ENCODE peak calls at places on chromosome 21, in seven cellular contexts. One of them, this sample, is unnamed.

GRCh38 chr21:44356636-44357035 is 3.2 kb downstream of the TRPM2 start:
- DNase-seq in left ventricle myocardium inferior: no peak
- DNase-seq in cardiac muscle cell: no peak
- DNase-seq in GM23248: no peak
- DNase-seq in brain microvascular endothelial cell: no peak
- DNase-seq in astrocyte: no peak
- DNase-seq in body of pancreas: no peak
- DNase-seq in this sample: no peak

GRCh38 chr21:17854771-17855170 is 35.6 kb upstream of the C21orf91 start:
- DNase-seq in left ventricle myocardium inferior: no peak
- DNase-seq in cardiac muscle cell: no peak
- DNase-seq in GM23248: no peak
- DNase-seq in brain microvascular endothelial cell: no peak
- DNase-seq in astrocyte: peak; percentile 1
- DNase-seq in body of pancreas: no peak
- DNase-seq in this sample: no peak

GRCh38 chr21:45583831-45584509 is 41.7 kb upstream of the SLC19A1 start:
- DNase-seq in left ventricle myocardium inferior: no peak
- DNase-seq in cardiac muscle cell: no peak
- DNase-seq in GM23248: no peak
- DNase-seq in brain microvascular endothelial cell: no peak
- DNase-seq in astrocyte: no peak
- DNase-seq in body of pancreas: no peak
- DNase-seq in this sample: no peak

GRCh38 chr21:26082549-26082948 is 88.0 kb downstream of the APP start:
- DNase-seq in left ventricle myocardium inferior: no peak
- DNase-seq in cardiac muscle cell: no peak
- DNase-seq in GM23248: no peak
- DNase-seq in brain microvascular endothelial cell: no peak
- DNase-seq in astrocyte: no peak
- DNase-seq in body of pancreas: no peak
- DNase-seq in this sample: no peak

GRCh38 chr21:17270234-17270633 is 242.6 kb upstream of the CXADR start:
- DNase-seq in left ventricle myocardium inferior: peak; percentile 20
- DNase-seq in cardiac muscle cell: peak; percentile 62
- DNase-seq in GM23248: peak; percentile 78
- DNase-seq in brain microvascular endothelial cell: peak; percentile 29
- DNase-seq in astrocyte: peak; percentile 47
- DNase-seq in body of pancreas: no peak
- DNase-seq in this sample: peak; percentile 13

GRCh38 chr21:45265721-45266517 is 21.8 kb downstream of the POFUT2 start:
- DNase-seq in left ventricle myocardium inferior: no peak
- DNase-seq in cardiac muscle cell: no peak
- DNase-seq in GM23248: no peak
- DNase-seq in brain microvascular endothelial cell: no peak
- DNase-seq in astrocyte: no peak
- DNase-seq in body of pancreas: no peak
- DNase-seq in this sample: no peak

GRCh38 chr21:45114072-45114471 is 39.7 kb downstream of the ADARB1 start:
- DNase-seq in left ventricle myocardium inferior: no peak
- DNase-seq in cardiac muscle cell: peak; percentile 23
- DNase-seq in GM23248: no peak
- DNase-seq in brain microvascular endothelial cell: no peak
- DNase-seq in astrocyte: no peak
- DNase-seq in body of pancreas: no peak
- DNase-seq in this sample: no peak

GRCh38 chr21:10273196-10273595 is 248.2 kb upstream of the TPTE start:
- DNase-seq in left ventricle myocardium inferior: no peak
- DNase-seq in cardiac muscle cell: no peak
- DNase-seq in GM23248: no peak
- DNase-seq in brain microvascular endothelial cell: no peak
- DNase-seq in astrocyte: no peak
- DNase-seq in body of pancreas: no peak
- DNase-seq in this sample: no peak

GRCh38 chr21:42503711-42504110 is 7.7 kb upstream of the RSPH1 start:
- DNase-seq in left ventricle myocardium inferior: no peak
- DNase-seq in cardiac muscle cell: no peak
- DNase-seq in GM23248: no peak
- DNase-seq in brain microvascular endothelial cell: no peak
- DNase-seq in astrocyte: no peak
- DNase-seq in body of pancreas: no peak
- DNase-seq in this sample: no peak

GRCh38 chr21:45607021-45607921 is 36.3 kb upstream of the PCBP3 start:
- DNase-seq in left ventricle myocardium inferior: no peak
- DNase-seq in cardiac muscle cell: no peak
- DNase-seq in GM23248: no peak
- DNase-seq in brain microvascular endothelial cell: peak; percentile 43
- DNase-seq in astrocyte: peak; percentile 67
- DNase-seq in body of pancreas: no peak
- DNase-seq in this sample: no peak

GRCh38 chr21:26394341-26394740 is 178.7 kb downstream of the CYYR1 start:
- DNase-seq in left ventricle myocardium inferior: no peak
- DNase-seq in cardiac muscle cell: no peak
- DNase-seq in GM23248: no peak
- DNase-seq in brain microvascular endothelial cell: peak; percentile 39
- DNase-seq in astrocyte: peak; percentile 35
- DNase-seq in body of pancreas: no peak
- DNase-seq in this sample: no peak

GRCh38 chr21:36780861-36781260 is 81.9 kb downstream of the SIM2 start:
- DNase-seq in left ventricle myocardium inferior: no peak
- DNase-seq in cardiac muscle cell: no peak
- DNase-seq in GM23248: no peak
- DNase-seq in brain microvascular endothelial cell: no peak
- DNase-seq in astrocyte: no peak
- DNase-seq in body of pancreas: no peak
- DNase-seq in this sample: no peak

GRCh38 chr21:44700101-44701022 is 3.4 kb downstream of the KRTAP10-12 start:
- DNase-seq in left ventricle myocardium inferior: no peak
- DNase-seq in cardiac muscle cell: no peak
- DNase-seq in GM23248: no peak
- DNase-seq in brain microvascular endothelial cell: no peak
- DNase-seq in astrocyte: no peak
- DNase-seq in body of pancreas: no peak
- DNase-seq in this sample: no peak

GRCh38 chr21:46149205-46149901 is 6.0 kb downstream of the FTCD start:
- DNase-seq in left ventricle myocardium inferior: no peak
- DNase-seq in cardiac muscle cell: no peak
- DNase-seq in GM23248: no peak
- DNase-seq in brain microvascular endothelial cell: no peak
- DNase-seq in astrocyte: no peak
- DNase-seq in body of pancreas: no peak
- DNase-seq in this sample: no peak

GRCh38 chr21:32281531-32281930 is 2.7 kb upstream of the MIS18A start:
- DNase-seq in left ventricle myocardium inferior: no peak
- DNase-seq in cardiac muscle cell: no peak
- DNase-seq in GM23248: no peak
- DNase-seq in brain microvascular endothelial cell: no peak
- DNase-seq in astrocyte: peak; percentile 18
- DNase-seq in body of pancreas: no peak
- DNase-seq in this sample: no peak

GRCh38 chr21:32276671-32277070 is 2.2 kb downstream of the MIS18A start:
- DNase-seq in left ventricle myocardium inferior: no peak
- DNase-seq in cardiac muscle cell: no peak
- DNase-seq in GM23248: no peak
- DNase-seq in brain microvascular endothelial cell: no peak
- DNase-seq in astrocyte: no peak
- DNase-seq in body of pancreas: no peak
- DNase-seq in this sample: no peak

GRCh38 chr21:32278518-32279376 is at the start of gene MIS18A:
- DNase-seq in left ventricle myocardium inferior: peak; percentile 95
- DNase-seq in cardiac muscle cell: peak; percentile 97
- DNase-seq in GM23248: peak; percentile 98
- DNase-seq in brain microvascular endothelial cell: peak; percentile 97
- DNase-seq in astrocyte: peak; percentile 92
- DNase-seq in body of pancreas: peak; percentile 98
- DNase-seq in this sample: peak; percentile 92

GRCh38 chr21:32279377-32279680 is 480 bp upstream of the MIS18A start:
- DNase-seq in left ventricle myocardium inferior: no peak
- DNase-seq in cardiac muscle cell: peak; percentile 9
- DNase-seq in GM23248: no peak
- DNase-seq in brain microvascular endothelial cell: no peak
- DNase-seq in astrocyte: no peak
- DNase-seq in body of pancreas: no peak
- DNase-seq in this sample: no peak

GRCh38 chr21:32278068-32278467 is 781 bp downstream of the MIS18A start:
- DNase-seq in left ventricle myocardium inferior: no peak
- DNase-seq in cardiac muscle cell: peak; percentile 12
- DNase-seq in GM23248: peak; percentile 51
- DNase-seq in brain microvascular endothelial cell: no peak
- DNase-seq in astrocyte: no peak
- DNase-seq in body of pancreas: no peak
- DNase-seq in this sample: no peak
- H3K4me3 ChIP-seq in left ventricle myocardium inferior: peak overlapping the region; percentile 94
- H3K4me3 ChIP-seq in cardiac muscle cell: peak overlapping the region; percentile 60
- H3K4me3 ChIP-seq in GM23248: peak overlapping the region; percentile 85
- H3K4me3 ChIP-seq in brain microvascular endothelial cell: peak overlapping the region; percentile 73
- H3K4me3 ChIP-seq in astrocyte: peak overlapping the region; percentile 89
- H3K4me3 ChIP-seq in body of pancreas: no peak overlapping the region
- H3K4me3 ChIP-seq in this sample: peak overlapping the region; percentile 84

GRCh38 chr21:32884062-32884461 is 112.5 kb upstream of the PAXBP1 start:
- DNase-seq in left ventricle myocardium inferior: no peak
- DNase-seq in cardiac muscle cell: no peak
- DNase-seq in GM23248: no peak
- DNase-seq in brain microvascular endothelial cell: no peak
- DNase-seq in astrocyte: no peak
- DNase-seq in body of pancreas: no peak
- DNase-seq in this sample: no peak
- H3K27me3 ChIP-seq in left ventricle myocardium inferior: peaks cover 28% of the 10 kb centered on the region
- H3K27me3 ChIP-seq in cardiac muscle cell: peaks cover 13% of the 10 kb centered on the region
- H3K27me3 ChIP-seq in GM23248: peaks cover 35% of the 10 kb centered on the region
- H3K27me3 ChIP-seq in brain microvascular endothelial cell: no peaks in the 10 kb centered on the region
- H3K27me3 ChIP-seq in astrocyte: no peaks in the 10 kb centered on the region
- H3K27me3 ChIP-seq in body of pancreas: no peaks in the 10 kb centered on the region
- H3K27me3 ChIP-seq in this sample: peaks cover 8% of the 10 kb centered on the region

DNA sequence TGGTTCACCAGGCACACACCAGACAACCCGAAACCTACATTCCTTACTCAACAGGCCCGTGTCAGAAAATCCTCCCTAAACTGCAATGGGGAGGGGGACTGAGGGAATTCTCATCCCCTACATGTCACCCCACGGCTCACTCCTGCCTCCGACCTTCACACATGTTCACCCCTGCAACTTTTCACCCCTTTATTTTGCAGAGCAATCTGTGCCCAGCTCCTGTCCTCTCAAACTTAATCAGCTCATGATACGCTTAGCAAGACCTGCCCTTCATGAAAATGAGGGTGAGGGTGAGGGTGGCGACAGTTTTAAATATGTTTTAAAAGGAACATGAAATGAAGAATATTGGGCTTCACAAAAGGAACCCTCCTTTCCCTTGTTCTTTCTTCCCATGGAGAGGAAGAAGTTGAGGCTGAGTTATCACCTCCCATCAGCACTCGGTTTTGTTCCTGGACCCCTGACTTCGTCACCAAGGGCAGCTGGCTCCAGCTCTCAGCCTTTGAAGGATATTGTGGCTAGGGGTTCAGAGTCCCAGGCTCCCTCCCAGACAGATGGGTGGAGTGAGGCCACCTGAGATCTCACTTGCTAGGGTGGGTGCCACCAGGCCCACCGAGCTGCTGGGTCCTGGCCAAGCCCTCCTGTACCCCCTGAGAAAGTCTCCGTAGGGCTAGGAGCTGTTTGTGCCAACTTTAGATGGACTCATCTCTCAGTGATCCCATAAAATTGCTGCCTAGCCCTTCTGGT is 6.7 kb downstream of the MX2 start:
- DNase-seq in left ventricle myocardium inferior: no peak
- DNase-seq in cardiac muscle cell: no peak
- DNase-seq in GM23248: no peak
- DNase-seq in brain microvascular endothelial cell: no peak
- DNase-seq in astrocyte: no peak
- DNase-seq in body of pancreas: peak; percentile 10
- DNase-seq in this sample: no peak
- H3K4me3 ChIP-seq in left ventricle myocardium inferior: peak overlapping the region; percentile 64
- H3K4me3 ChIP-seq in cardiac muscle cell: no peak overlapping the region
- H3K4me3 ChIP-seq in GM23248: no peak overlapping the region
- H3K4me3 ChIP-seq in brain microvascular endothelial cell: no peak overlapping the region
- H3K4me3 ChIP-seq in astrocyte: no peak overlapping the region
- H3K4me3 ChIP-seq in body of pancreas: no peak overlapping the region
- H3K4me3 ChIP-seq in this sample: no peak overlapping the region

GRCh38 chr21:35737425-35737824 is 322.9 kb downstream of the SETD4 start:
- DNase-seq in left ventricle myocardium inferior: no peak
- DNase-seq in cardiac muscle cell: no peak
- DNase-seq in GM23248: no peak
- DNase-seq in brain microvascular endothelial cell: no peak
- DNase-seq in astrocyte: no peak
- DNase-seq in body of pancreas: no peak
- DNase-seq in this sample: no peak
- H3K27me3 ChIP-seq in left ventricle myocardium inferior: peaks cover 7% of the 10 kb centered on the region
- H3K27me3 ChIP-seq in cardiac muscle cell: no peaks in the 10 kb centered on the region
- H3K27me3 ChIP-seq in GM23248: peaks cover 5% of the 10 kb centered on the region
- H3K27me3 ChIP-seq in brain microvascular endothelial cell: no peaks in the 10 kb centered on the region
- H3K27me3 ChIP-seq in astrocyte: no peaks in the 10 kb centered on the region
- H3K27me3 ChIP-seq in body of pancreas: no peaks in the 10 kb centered on the region
- H3K27me3 ChIP-seq in this sample: no peaks in the 10 kb centered on the region

GRCh38 chr21:38881041-38881570 is 75.4 kb downstream of the ETS2 start:
- DNase-seq in left ventricle myocardium inferior: no peak
- DNase-seq in cardiac muscle cell: no peak
- DNase-seq in GM23248: no peak
- DNase-seq in brain microvascular endothelial cell: no peak
- DNase-seq in astrocyte: no peak
- DNase-seq in body of pancreas: no peak
- DNase-seq in this sample: no peak

GRCh38 chr21:38878394-38879179 is 72.9 kb downstream of the ETS2 start:
- DNase-seq in left ventricle myocardium inferior: no peak
- DNase-seq in cardiac muscle cell: no peak
- DNase-seq in GM23248: peak; percentile 47
- DNase-seq in brain microvascular endothelial cell: no peak
- DNase-seq in astrocyte: no peak
- DNase-seq in body of pancreas: no peak
- DNase-seq in this sample: no peak

GRCh38 chr21:38879912-38880577 is 74.3 kb downstream of the ETS2 start:
- DNase-seq in left ventricle myocardium inferior: no peak
- DNase-seq in cardiac muscle cell: no peak
- DNase-seq in GM23248: no peak
- DNase-seq in brain microvascular endothelial cell: no peak
- DNase-seq in astrocyte: no peak
- DNase-seq in body of pancreas: no peak
- DNase-seq in this sample: no peak

GRCh38 chr21:38883142-38883541 is 77.4 kb downstream of the ETS2 start:
- DNase-seq in left ventricle myocardium inferior: no peak
- DNase-seq in cardiac muscle cell: no peak
- DNase-seq in GM23248: peak; percentile 10
- DNase-seq in brain microvascular endothelial cell: no peak
- DNase-seq in astrocyte: no peak
- DNase-seq in body of pancreas: no peak
- DNase-seq in this sample: no peak

GRCh38 chr21:38880578-38880966 is 74.8 kb downstream of the ETS2 start:
- DNase-seq in left ventricle myocardium inferior: no peak
- DNase-seq in cardiac muscle cell: no peak
- DNase-seq in GM23248: no peak
- DNase-seq in brain microvascular endothelial cell: no peak
- DNase-seq in astrocyte: no peak
- DNase-seq in body of pancreas: no peak
- DNase-seq in this sample: no peak
- H3K4me3 ChIP-seq in left ventricle myocardium inferior: no peak overlapping the region
- H3K4me3 ChIP-seq in cardiac muscle cell: no peak overlapping the region
- H3K4me3 ChIP-seq in GM23248: no peak overlapping the region
- H3K4me3 ChIP-seq in brain microvascular endothelial cell: no peak overlapping the region
- H3K4me3 ChIP-seq in astrocyte: no peak overlapping the region
- H3K4me3 ChIP-seq in body of pancreas: no peak overlapping the region
- H3K4me3 ChIP-seq in this sample: no peak overlapping the region